ENCODE peak calls at places on chromosomes 12 and 14, in six cellular contexts. One of them, this sample, is unnamed. For H3K4me1, the result is how much of the 10 kb centered on the place peaks cover.

GRCh38 chr12:115507951-115508722 is 769.4 kb downstream of the MED13L start:
- DNase-seq in suprapubic skin: no peak
- DNase-seq in heart right ventricle: peak
- DNase-seq in IMR-90: no peak
- DNase-seq in neuronal stem cell: peak
- DNase-seq in CD8-positive, alpha-beta memory T cell: no peak
- DNase-seq in this sample: no peak

GRCh38 chr14:23605931-23606585 is 27.5 kb upstream of the JPH4 start:
- DNase-seq in suprapubic skin: no peak
- DNase-seq in heart right ventricle: no peak
- DNase-seq in neuronal stem cell: no peak
- DNase-seq in CD8-positive, alpha-beta memory T cell: no peak
- DNase-seq in IMR-90: peak
- DNase-seq in this sample: no peak

GRCh38 chr14:88476825-88477224 is 78.0 kb downstream of the PTPN21 start:
- DNase-seq in suprapubic skin: no peak
- DNase-seq in heart right ventricle: no peak
- DNase-seq in IMR-90: no peak
- DNase-seq in neuronal stem cell: no peak
- DNase-seq in CD8-positive, alpha-beta memory T cell: no peak
- DNase-seq in this sample: no peak

GRCh38 chr14:60331201-60332045 is 82.4 kb downstream of the PPM1A start:
- DNase-seq in heart right ventricle: peak
- DNase-seq in IMR-90: peak
- DNase-seq in neuronal stem cell: peak
- DNase-seq in CD8-positive, alpha-beta memory T cell: peak
- DNase-seq in suprapubic skin: no peak
- DNase-seq in this sample: no peak

GRCh38 chr12:13350946-13351345 is 154.4 kb downstream of the EMP1 start:
- DNase-seq in heart right ventricle: no peak
- DNase-seq in suprapubic skin: no peak
- DNase-seq in neuronal stem cell: no peak
- DNase-seq in CD8-positive, alpha-beta memory T cell: no peak
- DNase-seq in IMR-90: no peak
- DNase-seq in this sample: no peak

GRCh38 chr14:59944909-59945308 is 25.0 kb downstream of the LRRC9 start:
- DNase-seq in suprapubic skin: no peak
- DNase-seq in neuronal stem cell: no peak
- DNase-seq in heart right ventricle: no peak
- DNase-seq in IMR-90: no peak
- DNase-seq in CD8-positive, alpha-beta memory T cell: no peak
- DNase-seq in this sample: no peak

GRCh38 chr12:105485321-105485910 is 154.9 kb downstream of the C12orf75 start:
- DNase-seq in neuronal stem cell: no peak
- DNase-seq in IMR-90: peak
- DNase-seq in CD8-positive, alpha-beta memory T cell: no peak
- DNase-seq in suprapubic skin: no peak
- DNase-seq in heart right ventricle: peak
- DNase-seq in this sample: no peak

GRCh38 chr14:40630471-40630870 is 976.2 kb upstream of the LRFN5 start:
- DNase-seq in suprapubic skin: no peak
- DNase-seq in neuronal stem cell: no peak
- DNase-seq in IMR-90: no peak
- DNase-seq in CD8-positive, alpha-beta memory T cell: no peak
- DNase-seq in heart right ventricle: no peak
- DNase-seq in this sample: no peak

GRCh38 chr14:64045091-64045490 is 192.3 kb downstream of the SYNE2 start:
- DNase-seq in suprapubic skin: no peak
- DNase-seq in neuronal stem cell: no peak
- DNase-seq in CD8-positive, alpha-beta memory T cell: no peak
- DNase-seq in IMR-90: no peak
- DNase-seq in heart right ventricle: no peak
- DNase-seq in this sample: no peak

GRCh38 chr14:80663541-80663940 is 278.0 kb downstream of the CEP128 start:
- DNase-seq in neuronal stem cell: no peak
- DNase-seq in IMR-90: no peak
- DNase-seq in suprapubic skin: no peak
- DNase-seq in heart right ventricle: no peak
- DNase-seq in CD8-positive, alpha-beta memory T cell: no peak
- DNase-seq in this sample: no peak

GRCh38 chr12:48817957-48818830 is at the start of gene CACNB3:
- DNase-seq in suprapubic skin: peak
- DNase-seq in CD8-positive, alpha-beta memory T cell: peak
- DNase-seq in IMR-90: peak
- DNase-seq in neuronal stem cell: peak
- DNase-seq in heart right ventricle: peak
- DNase-seq in this sample: no peak

GRCh38 chr14:56087824-56088571 is 30.2 kb upstream of the PELI2 start:
- DNase-seq in CD8-positive, alpha-beta memory T cell: no peak
- DNase-seq in suprapubic skin: no peak
- DNase-seq in heart right ventricle: no peak
- DNase-seq in neuronal stem cell: no peak
- DNase-seq in IMR-90: no peak
- DNase-seq in this sample: no peak

GRCh38 chr12:52691765-52692150 is 11.6 kb upstream of the KRT1 start:
- DNase-seq in heart right ventricle: no peak
- DNase-seq in IMR-90: no peak
- DNase-seq in CD8-positive, alpha-beta memory T cell: no peak
- DNase-seq in neuronal stem cell: no peak
- DNase-seq in suprapubic skin: no peak
- DNase-seq in this sample: no peak

GRCh38 chr12:119592232-119592631 is 1.3 kb upstream of the TMEM233 start:
- DNase-seq in neuronal stem cell: no peak
- DNase-seq in CD8-positive, alpha-beta memory T cell: no peak
- DNase-seq in heart right ventricle: no peak
- DNase-seq in IMR-90: no peak
- DNase-seq in suprapubic skin: no peak
- DNase-seq in this sample: no peak

GRCh38 chr14:23024612-23025075 is 10.1 kb downstream of the PSMB5 start:
- DNase-seq in heart right ventricle: no peak
- DNase-seq in neuronal stem cell: no peak
- DNase-seq in IMR-90: no peak
- DNase-seq in CD8-positive, alpha-beta memory T cell: no peak
- DNase-seq in suprapubic skin: no peak
- DNase-seq in this sample: no peak

GRCh38 chr12:44653886-44654527 is 222.1 kb downstream of the NELL2 start:
- DNase-seq in neuronal stem cell: no peak
- DNase-seq in IMR-90: no peak
- DNase-seq in heart right ventricle: no peak
- DNase-seq in suprapubic skin: no peak
- DNase-seq in CD8-positive, alpha-beta memory T cell: no peak
- DNase-seq in this sample: no peak

GRCh38 chr14:37453985-37454384 is 141.1 kb downstream of the FOXA1 start:
- DNase-seq in neuronal stem cell: no peak
- DNase-seq in CD8-positive, alpha-beta memory T cell: no peak
- DNase-seq in IMR-90: no peak
- DNase-seq in suprapubic skin: no peak
- DNase-seq in heart right ventricle: no peak
- DNase-seq in this sample: no peak

GRCh38 chr12:118307069-118307954 is 65.4 kb downstream of the TAOK3 start:
- DNase-seq in neuronal stem cell: no peak
- DNase-seq in IMR-90: peak
- DNase-seq in heart right ventricle: peak
- DNase-seq in suprapubic skin: no peak
- DNase-seq in CD8-positive, alpha-beta memory T cell: no peak
- DNase-seq in this sample: no peak

GRCh38 chr14:32576088-32576795 is 247.1 kb downstream of the AKAP6 start:
- DNase-seq in IMR-90: peak
- DNase-seq in heart right ventricle: peak
- DNase-seq in CD8-positive, alpha-beta memory T cell: peak
- DNase-seq in neuronal stem cell: peak
- DNase-seq in suprapubic skin: no peak
- DNase-seq in this sample: no peak

GRCh38 chr12:53999596-54000104 is 311 bp upstream of the HOXC9 start:
- DNase-seq in IMR-90: peak
- DNase-seq in CD8-positive, alpha-beta memory T cell: no peak
- DNase-seq in heart right ventricle: no peak
- DNase-seq in suprapubic skin: peak
- DNase-seq in neuronal stem cell: no peak
- DNase-seq in this sample: no peak

GRCh38 chr12:88752183-88752582 is 171.9 kb upstream of the KITLG start:
- DNase-seq in IMR-90: no peak
- DNase-seq in suprapubic skin: no peak
- DNase-seq in neuronal stem cell: no peak
- DNase-seq in heart right ventricle: no peak
- DNase-seq in CD8-positive, alpha-beta memory T cell: no peak
- DNase-seq in this sample: no peak

GRCh38 chr14:34170891-34171290 is 220.0 kb upstream of the EGLN3 start:
- DNase-seq in heart right ventricle: no peak
- DNase-seq in suprapubic skin: no peak
- DNase-seq in neuronal stem cell: no peak
- DNase-seq in IMR-90: no peak
- DNase-seq in CD8-positive, alpha-beta memory T cell: no peak
- DNase-seq in this sample: no peak

GRCh38 chr12:26936559-26937442 is 980 bp downstream of the INTS13 start:
- DNase-seq in IMR-90: no peak
- DNase-seq in CD8-positive, alpha-beta memory T cell: peak
- DNase-seq in heart right ventricle: no peak
- DNase-seq in neuronal stem cell: no peak
- DNase-seq in suprapubic skin: no peak
- DNase-seq in this sample: no peak

GRCh38 chr12:117774986-117775775 is 193.6 kb downstream of the KSR2 start:
- DNase-seq in heart right ventricle: no peak
- DNase-seq in IMR-90: no peak
- DNase-seq in neuronal stem cell: no peak
- DNase-seq in suprapubic skin: no peak
- DNase-seq in CD8-positive, alpha-beta memory T cell: no peak
- DNase-seq in this sample: no peak

GRCh38 chr12:126681676-126682075 is 1585.3 kb upstream of the TMEM132C start:
- DNase-seq in heart right ventricle: no peak
- DNase-seq in neuronal stem cell: peak
- DNase-seq in CD8-positive, alpha-beta memory T cell: no peak
- DNase-seq in suprapubic skin: no peak
- DNase-seq in IMR-90: no peak
- DNase-seq in this sample: no peak
- H3K4me1 ChIP-seq in heart right ventricle: under half
- H3K4me1 ChIP-seq in neuronal stem cell: under half
- H3K4me1 ChIP-seq in CD8-positive, alpha-beta memory T cell: under half
- H3K4me1 ChIP-seq in suprapubic skin: under half
- H3K4me1 ChIP-seq in IMR-90: under half
- H3K4me1 ChIP-seq in this sample: under half

GRCh38 chr12:96502477-96502876 is 13.1 kb downstream of the CFAP54 start:
- DNase-seq in IMR-90: no peak
- DNase-seq in heart right ventricle: no peak
- DNase-seq in CD8-positive, alpha-beta memory T cell: no peak
- DNase-seq in suprapubic skin: no peak
- DNase-seq in neuronal stem cell: no peak
- DNase-seq in this sample: no peak

GRCh38 chr12:96501139-96501741 is 11.9 kb downstream of the CFAP54 start:
- DNase-seq in IMR-90: peak
- DNase-seq in CD8-positive, alpha-beta memory T cell: peak
- DNase-seq in suprapubic skin: no peak
- DNase-seq in heart right ventricle: peak
- DNase-seq in neuronal stem cell: no peak
- DNase-seq in this sample: no peak

GRCh38 chr12:96502949-96503532 is 13.7 kb downstream of the CFAP54 start:
- DNase-seq in IMR-90: no peak
- DNase-seq in CD8-positive, alpha-beta memory T cell: no peak
- DNase-seq in heart right ventricle: no peak
- DNase-seq in suprapubic skin: no peak
- DNase-seq in neuronal stem cell: no peak
- DNase-seq in this sample: no peak

GRCh38 chr12:96501908-96502307 is 12.5 kb downstream of the CFAP54 start:
- DNase-seq in heart right ventricle: no peak
- DNase-seq in neuronal stem cell: no peak
- DNase-seq in IMR-90: no peak
- DNase-seq in CD8-positive, alpha-beta memory T cell: no peak
- DNase-seq in suprapubic skin: no peak
- DNase-seq in this sample: no peak

DNA sequence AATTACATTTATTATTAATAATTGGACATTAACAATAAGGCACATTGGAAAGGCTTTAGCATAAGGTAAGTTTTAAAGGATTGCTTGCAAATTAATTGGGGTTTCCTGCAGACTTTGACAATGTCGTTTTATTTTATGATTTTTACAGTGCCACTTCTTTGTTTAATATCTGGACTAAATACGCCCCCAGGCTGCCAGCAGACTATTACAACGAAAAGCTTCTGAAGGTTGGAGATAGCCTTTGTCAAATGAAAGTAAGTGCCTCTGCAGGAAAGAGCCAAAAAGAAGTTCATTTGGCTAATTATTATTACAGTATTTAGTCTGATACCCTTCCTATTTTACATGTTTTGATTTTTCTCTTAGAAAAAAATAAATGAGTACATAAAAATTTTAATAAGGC is 11.3 kb downstream of the CFAP54 start:
- DNase-seq in IMR-90: peak
- DNase-seq in CD8-positive, alpha-beta memory T cell: no peak
- DNase-seq in heart right ventricle: no peak
- DNase-seq in neuronal stem cell: no peak
- DNase-seq in suprapubic skin: no peak
- DNase-seq in this sample: no peak
- H3K4me1 ChIP-seq in IMR-90: under half
- H3K4me1 ChIP-seq in CD8-positive, alpha-beta memory T cell: under half
- H3K4me1 ChIP-seq in heart right ventricle: under half
- H3K4me1 ChIP-seq in neuronal stem cell: under half
- H3K4me1 ChIP-seq in suprapubic skin: under half
- H3K4me1 ChIP-seq in this sample: under half

GRCh38 chr12:69342407-69342806 is 5.8 kb upstream of the LYZ start:
- DNase-seq in neuronal stem cell: no peak
- DNase-seq in CD8-positive, alpha-beta memory T cell: no peak
- DNase-seq in suprapubic skin: no peak
- DNase-seq in IMR-90: no peak
- DNase-seq in heart right ventricle: no peak
- DNase-seq in this sample: no peak

GRCh38 chr12:69345077-69345476 is 3.1 kb upstream of the LYZ start:
- DNase-seq in suprapubic skin: no peak
- DNase-seq in neuronal stem cell: no peak
- DNase-seq in IMR-90: no peak
- DNase-seq in CD8-positive, alpha-beta memory T cell: no peak
- DNase-seq in heart right ventricle: no peak
- DNase-seq in this sample: no peak

GRCh38 chr12:69341328-69341727 is 6.9 kb upstream of the LYZ start:
- DNase-seq in heart right ventricle: no peak
- DNase-seq in CD8-positive, alpha-beta memory T cell: no peak
- DNase-seq in neuronal stem cell: no peak
- DNase-seq in suprapubic skin: no peak
- DNase-seq in IMR-90: no peak
- DNase-seq in this sample: no peak

GRCh38 chr12:69343885-69344612 is 4.1 kb upstream of the LYZ start:
- DNase-seq in CD8-positive, alpha-beta memory T cell: no peak
- DNase-seq in suprapubic skin: no peak
- DNase-seq in heart right ventricle: no peak
- DNase-seq in neuronal stem cell: no peak
- DNase-seq in IMR-90: no peak
- DNase-seq in this sample: no peak

GRCh38 chr12:69343357-69343756 is 4.8 kb upstream of the LYZ start:
- DNase-seq in suprapubic skin: no peak
- DNase-seq in IMR-90: no peak
- DNase-seq in heart right ventricle: no peak
- DNase-seq in neuronal stem cell: no peak
- DNase-seq in CD8-positive, alpha-beta memory T cell: no peak
- DNase-seq in this sample: no peak
- H3K4me1 ChIP-seq in suprapubic skin: under half
- H3K4me1 ChIP-seq in IMR-90: under half
- H3K4me1 ChIP-seq in heart right ventricle: under half
- H3K4me1 ChIP-seq in neuronal stem cell: under half
- H3K4me1 ChIP-seq in CD8-positive, alpha-beta memory T cell: under half
- H3K4me1 ChIP-seq in this sample: under half

GRCh38 chr14:93956514-93957332 is 19.6 kb downstream of the ASB2 start:
- DNase-seq in CD8-positive, alpha-beta memory T cell: no peak
- DNase-seq in neuronal stem cell: no peak
- DNase-seq in suprapubic skin: no peak
- DNase-seq in IMR-90: no peak
- DNase-seq in heart right ventricle: peak
- DNase-seq in this sample: no peak
- H3K4me1 ChIP-seq in CD8-positive, alpha-beta memory T cell: half or more
- H3K4me1 ChIP-seq in neuronal stem cell: under half
- H3K4me1 ChIP-seq in suprapubic skin: under half
- H3K4me1 ChIP-seq in IMR-90: under half
- H3K4me1 ChIP-seq in heart right ventricle: half or more
- H3K4me1 ChIP-seq in this sample: under half